ENCODE peak calls at places on chromosomes 1 and 21, in nine cellular contexts. M is lower lobe of right lung, Z is mucosa of descending colon, W is cardiac muscle cell, F is left ventricle myocardium inferior, C is IMR-90, N is HCT116, H is breast epithelium, I is astrocyte of the cerebellum. Y is an unnamed sample.

GRCh38 chr1:5994713-5995621 is 2.7 kb upstream of the NPHP4 start:
- DNase-seq in W (no peak), H (no peak), I (no peak), C (no peak), Z (no peak), M (peak; percentile 45), F (peak; percentile 18), N (no peak), Y (no peak)

GRCh38 chr1:116531917-116532316 is 38.9 kb downstream of the CD58 start:
- DNase-seq in C (no peak), I (no peak), Z (no peak), N (no peak), F (no peak), M (no peak), W (no peak), H (no peak), Y (no peak)

GRCh38 chr1:79044974-79045650 is 38.6 kb upstream of the ADGRL4 start:
- DNase-seq in N (peak; percentile 16), W (peak; percentile 77), H (no peak), C (no peak), Z (no peak), F (no peak), M (no peak), I (no peak), Y (no peak)

GRCh38 chr21:45011911-45012660 is 62.3 kb upstream of the ADARB1 start:
- DNase-seq in H (peak; percentile 84), N (peak; percentile 65), W (peak; percentile 89), M (peak; percentile 36), Z (peak; percentile 23), I (peak; percentile 77), C (peak; percentile 94), F (peak; percentile 16), Y (peak; percentile 90)

GRCh38 chr1:113178522-113178921 is 105.5 kb downstream of the LRIG2 start:
- DNase-seq in I (no peak), C (no peak), M (no peak), Z (no peak), H (no peak), F (no peak), N (no peak), W (peak; percentile 39), Y (no peak)

GRCh38 chr1:113488576-113489177 is 98.4 kb downstream of the MAGI3 start:
- DNase-seq in Z (peak; percentile 12), M (no peak), C (no peak), H (no peak), I (no peak), W (no peak), N (no peak), F (no peak), Y (peak; percentile 4)

GRCh38 chr1:10635385-10635896 is 160.7 kb downstream of the PEX14 start:
- DNase-seq in C (peak; percentile 24), N (no peak), F (no peak), H (peak; percentile 79), W (peak; percentile 16), Z (peak; percentile 59), M (peak; percentile 68), I (peak; percentile 8), Y (peak; percentile 96)

GRCh38 chr1:172452536-172453159 is 8.8 kb upstream of the PIGC start:
- DNase-seq in W (no peak), H (no peak), I (no peak), F (no peak), C (no peak), Z (no peak), N (no peak), M (no peak), Y (no peak)

GRCh38 chr1:6577831-6578525 is 1.8 kb upstream of the ZBTB48 start:
- DNase-seq in I (no peak), Z (no peak), W (no peak), M (no peak), F (no peak), C (no peak), N (no peak), H (peak; percentile 70), Y (no peak)

GRCh38 chr1:99788896-99789295 is 22.5 kb upstream of the FRRS1 start:
- DNase-seq in Z (no peak), C (no peak), W (no peak), I (no peak), N (no peak), F (no peak), M (no peak), H (no peak), Y (no peak)

GRCh38 chr1:22953392-22954141 is 19.1 kb downstream of the LACTBL1 start:
- DNase-seq in M (no peak), F (no peak), N (no peak), Z (no peak), W (no peak), I (no peak), C (no peak), H (no peak), Y (no peak)

GRCh38 chr1:210070531-210070930 is 132.5 kb downstream of the SYT14 start:
- DNase-seq in H (no peak), C (no peak), I (no peak), W (no peak), N (no peak), M (no peak), Z (no peak), F (no peak), Y (no peak)

DNA sequence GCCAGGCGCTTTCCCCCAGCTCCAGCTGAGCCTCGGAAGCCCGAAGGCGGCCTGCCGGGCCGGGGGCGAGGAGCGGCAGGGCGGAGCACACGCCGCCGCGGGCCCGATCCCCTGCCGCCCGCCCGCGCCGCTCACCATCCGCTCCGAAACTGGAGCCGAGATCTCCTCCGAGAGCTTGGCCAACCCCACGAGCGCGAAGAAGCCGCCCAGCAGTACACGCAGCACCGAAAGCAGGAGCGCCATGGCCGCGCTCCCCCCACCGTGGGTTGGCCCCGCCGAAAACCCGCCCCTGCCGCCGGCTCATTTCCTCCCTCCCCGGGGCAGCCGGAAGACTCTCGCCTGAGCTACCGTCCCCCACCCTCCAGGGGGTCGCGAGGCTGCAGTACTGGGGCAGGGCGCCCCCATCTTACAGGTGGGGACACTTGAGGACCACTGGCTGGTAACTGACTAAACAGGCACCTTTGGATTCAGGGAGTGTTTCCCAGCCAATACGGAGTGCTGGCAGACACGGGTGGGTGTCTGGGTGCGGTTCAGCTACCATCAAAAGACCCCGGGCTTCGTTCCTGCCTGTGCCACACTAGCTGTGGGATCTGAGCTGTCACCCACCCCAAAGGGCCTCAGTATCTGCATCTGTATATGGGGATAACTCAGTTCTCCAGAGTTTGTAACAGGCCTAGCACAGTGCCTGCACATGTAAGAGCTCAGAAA is at the start of gene TMEM35B:
- DNase-seq in M (peak; percentile 82), H (no peak), W (peak; percentile 66), C (peak; percentile 41), Z (peak; percentile 85), I (no peak), F (peak; percentile 74), N (no peak), Y (no peak)
- TF ChIP-seq CTCF in M (no peak), H (no peak), W (peak; percentile 5), C (peak; percentile 4), Z (no peak), I (no peak), F (peak; percentile 31), N (no peak), Y (no peak)

GRCh38 chr1:9235560-9235959 is 986 bp downstream of the H6PD start:
- DNase-seq in N (no peak), I (no peak), F (no peak), H (no peak), M (no peak), W (no peak), Z (peak; percentile 41), C (no peak), Y (no peak)
- H3K4me3 ChIP-seq in N (peak overlapping the region; percentile 67), I (peak overlapping the region; percentile 68), F (peak overlapping the region; percentile 79), H (peak overlapping the region; percentile 71), M (peak overlapping the region; percentile 64), W (peak overlapping the region; percentile 61), Z (no peak overlapping the region), C (peak overlapping the region; percentile 95), Y (peak overlapping the region; percentile 67)

GRCh38 chr1:193054169-193054675 is 4.9 kb downstream of the UCHL5 start:
- DNase-seq in Z (no peak), M (no peak), W (no peak), F (no peak), C (no peak), N (no peak), H (no peak), I (no peak), Y (no peak)

GRCh38 chr1:193058529-193059281 is 455 bp downstream of the UCHL5 start:
- DNase-seq in F (peak; percentile 18), M (peak; percentile 77), C (peak; percentile 56), H (peak; percentile 19), Z (peak; percentile 66), I (no peak), N (no peak), W (peak; percentile 56), Y (peak; percentile 53)

GRCh38 chr1:193060938-193061337 is 1.5 kb downstream of the RO60 start:
- DNase-seq in N (no peak), H (no peak), F (no peak), W (peak; percentile 5), M (no peak), Z (no peak), C (peak; percentile 22), I (no peak), Y (no peak)

GRCh38 chr1:193062698-193063463 is 3.5 kb downstream of the RO60 start:
- DNase-seq in W (no peak), F (no peak), C (no peak), N (no peak), H (no peak), Z (no peak), M (no peak), I (no peak), Y (peak; percentile 40)

GRCh38 chr1:193059282-193060225 is at the start of the genes RO60 and UCHL5:
- DNase-seq in H (peak; percentile 95), I (peak; percentile 94), N (peak; percentile 99), M (peak; percentile 97), Z (peak; percentile 97), F (peak; percentile 95), W (peak; percentile 99), C (peak; percentile 99), Y (peak; percentile 97)
- TF ChIP-seq CTCF in H (no peak), I (no peak), N (no peak), M (no peak), Z (no peak), F (no peak), W (no peak), C (no peak), Y (peak; percentile 21)

DNA sequence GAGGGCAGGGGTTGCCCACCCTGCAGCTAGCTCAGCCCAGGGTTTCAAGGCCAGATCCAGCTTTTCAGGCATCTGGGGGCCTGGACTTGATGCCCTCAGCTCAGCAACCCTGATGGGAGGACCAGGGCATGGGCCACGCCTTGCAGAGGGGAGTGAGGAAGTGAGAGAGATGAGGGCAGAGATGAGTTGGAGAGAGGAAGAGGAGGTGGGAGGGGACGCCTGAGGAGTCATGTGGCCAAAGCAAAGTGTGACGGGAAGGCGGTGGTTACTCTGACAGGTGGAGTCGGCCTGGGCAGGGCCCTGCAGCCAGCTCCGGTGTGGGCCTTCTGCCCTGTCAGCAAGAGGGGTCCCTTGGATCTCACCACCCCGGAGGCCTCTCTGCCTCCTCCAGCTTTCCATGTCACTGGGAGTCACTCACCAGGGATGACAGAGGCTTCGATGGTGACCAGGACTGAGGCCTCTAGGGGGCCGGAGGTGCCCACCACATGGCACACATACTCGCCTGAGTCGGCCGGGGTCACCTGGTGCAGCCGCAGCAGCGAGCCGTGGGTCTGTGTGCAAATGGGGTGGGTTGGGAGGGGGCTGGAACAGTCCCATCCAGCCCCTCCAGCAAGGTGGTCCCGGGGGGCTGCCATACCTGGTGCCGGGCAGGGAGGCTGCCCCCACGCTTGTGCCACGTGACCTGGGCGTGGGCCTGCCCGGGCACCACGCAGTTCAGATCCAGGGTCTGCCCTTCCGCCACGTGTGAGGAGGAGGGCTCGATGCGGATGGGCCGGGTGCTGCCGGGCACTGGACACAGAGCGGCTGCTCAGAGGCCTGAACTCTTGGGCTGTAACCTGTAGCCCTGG is 40.4 kb downstream of the LDLRAD2 start:
- DNase-seq in F (no peak), Z (no peak), I (no peak), H (no peak), C (no peak), W (no peak), N (no peak), M (no peak), Y (no peak)
- H3K4me3 ChIP-seq in F (no peak overlapping the region), Z (no peak overlapping the region), I (no peak overlapping the region), H (no peak overlapping the region), C (no peak overlapping the region), W (no peak overlapping the region), N (no peak overlapping the region), M (no peak overlapping the region), Y (no peak overlapping the region)